ENCODE peak calls at places on chromosomes 11 and 22, in six cellular contexts. I, K, H, V, W and Z are unnamed samples.

GRCh38 chr11:18236664-18237356 is at the start of gene SAA4:
- DNase-seq in I (no peak), K (no peak), V (no peak), W (no peak), H (no peak), Z (no peak)

GRCh38 chr11:18192988-18193387 is 20.4 kb downstream of the MRGPRX4 start:
- DNase-seq in V (no peak), W (no peak), H (no peak), K (no peak), I (peak), Z (no peak)

GRCh38 chr22:46008291-46008690 is 31.3 kb upstream of the WNT7B start:
- DNase-seq in K (no peak), I (no peak), V (no peak), H (no peak), W (no peak), Z (no peak)

GRCh38 chr11:116580828-116581227 is 192.0 kb downstream of the BUD13 start:
- DNase-seq in I (peak), V (no peak), K (no peak), W (no peak), H (no peak), Z (no peak)

GRCh38 chr11:64306876-64307622 is 1.7 kb downstream of the ESRRA start:
- DNase-seq in K (no peak), V (no peak), H (peak), W (no peak), I (no peak), Z (no peak)

GRCh38 chr22:37822079-37822833 is 926 bp upstream of the GALR3 start:
- DNase-seq in I (peak), K (no peak), W (no peak), V (no peak), H (no peak), Z (no peak)

GRCh38 chr11:61019037-61019817 is 47.7 kb downstream of the CD6 start:
- DNase-seq in K (no peak), W (no peak), V (no peak), H (no peak), I (no peak), Z (no peak)

GRCh38 chr11:35367491-35367890 is 51.9 kb downstream of the SLC1A2 start:
- DNase-seq in H (peak), K (no peak), W (no peak), I (no peak), V (no peak), Z (no peak)

GRCh38 chr11:94786264-94787126 is 18.3 kb downstream of the AMOTL1 start:
- DNase-seq in V (no peak), K (no peak), H (peak), W (no peak), I (peak), Z (peak)

GRCh38 chr11:103651341-103651998 is 385.0 kb upstream of the DDI1 start:
- DNase-seq in W (no peak), H (no peak), I (no peak), K (no peak), V (no peak), Z (no peak)

GRCh38 chr11:134971381-134971780 is 559.3 kb upstream of the B3GAT1 start:
- DNase-seq in K (no peak), I (no peak), V (no peak), W (no peak), H (no peak), Z (no peak)

GRCh38 chr11:67301951-67302516 is 1.3 kb upstream of the SSH3 start:
- DNase-seq in H (peak), K (peak), V (no peak), W (no peak), I (peak), Z (no peak)

DNA sequence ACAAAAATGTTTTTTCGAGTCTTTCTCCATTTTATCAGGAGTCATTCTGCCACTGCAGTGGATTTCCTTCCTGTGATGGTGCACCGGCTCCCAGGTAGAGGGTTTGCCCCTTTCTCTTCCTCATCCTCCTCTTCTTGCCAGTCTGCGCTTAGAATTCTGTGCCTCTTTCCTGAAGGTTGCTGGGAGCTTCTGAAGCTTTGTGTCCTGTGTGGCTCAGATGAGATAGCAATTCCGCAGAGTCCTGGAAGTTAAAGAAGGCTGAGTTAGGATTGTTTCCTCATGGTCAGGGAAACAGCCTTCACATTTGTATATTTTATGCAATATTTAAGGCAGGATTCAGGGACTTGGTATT is 260 bp downstream of the BCO2 start:
- DNase-seq in K (no peak), I (no peak), W (no peak), V (no peak), H (no peak), Z (no peak)
- H3K4me3 ChIP-seq in K (no peak), I (peak), W (peak), V (peak), H (peak), Z (no peak)

GRCh38 chr11:62542111-62542745 is 4.4 kb downstream of the AHNAK start:
- DNase-seq in H (no peak), V (no peak), I (no peak), K (no peak), W (no peak), Z (no peak)
- H3K4me3 ChIP-seq in H (no peak), V (peak), I (peak), K (peak), W (peak), Z (no peak)

GRCh38 chr11:70604221-70604620 is 205.9 kb downstream of the CTTN start:
- DNase-seq in W (no peak), V (no peak), I (no peak), K (no peak), H (no peak), Z (no peak)
- H3K4me3 ChIP-seq in W (no peak), V (no peak), I (no peak), K (no peak), H (no peak), Z (no peak)

GRCh38 chr11:45804806-45805304 is at the start of gene SLC35C1:
- DNase-seq in H (peak), W (peak), I (peak), K (peak), V (peak), Z (peak)

GRCh38 chr11:45807792-45808238 is 2.9 kb downstream of the SLC35C1 start:
- DNase-seq in V (no peak), K (no peak), W (no peak), I (no peak), H (no peak), Z (no peak)

GRCh38 chr11:45806937-45807791 is 2.2 kb downstream of the SLC35C1 start:
- DNase-seq in V (no peak), H (no peak), W (no peak), K (no peak), I (no peak), Z (no peak)

GRCh38 chr11:45805305-45806071 is 539 bp downstream of the SLC35C1 start:
- DNase-seq in K (no peak), V (no peak), H (peak), W (peak), I (peak), Z (no peak)

GRCh38 chr11:45806072-45806933 is 1.4 kb downstream of the SLC35C1 start:
- DNase-seq in H (no peak), I (no peak), V (no peak), K (no peak), W (no peak), Z (no peak)
- H3K4me3 ChIP-seq in H (peak), I (peak), V (peak), K (peak), W (peak), Z (peak)

GRCh38 chr11:122155001-122155400 is 39.0 kb upstream of the BLID start:
- DNase-seq in K (no peak), H (no peak), W (no peak), V (no peak), I (no peak), Z (no peak)
- H3K4me3 ChIP-seq in K (no peak), H (no peak), W (peak), V (no peak), I (no peak), Z (no peak)

GRCh38 chr11:2302844-2303626 is 1.2 kb downstream of the TSPAN32 start:
- DNase-seq in V (no peak), I (no peak), H (no peak), W (no peak), K (no peak), Z (no peak)
- H3K4me3 ChIP-seq in V (peak), I (no peak), H (no peak), W (no peak), K (peak), Z (no peak)

GRCh38 chr22:21857501-21857914 is 9.9 kb downstream of the MAPK1 start:
- DNase-seq in H (no peak), K (no peak), I (no peak), W (no peak), V (no peak), Z (no peak)
- H3K4me3 ChIP-seq in H (no peak), K (no peak), I (no peak), W (no peak), V (no peak), Z (no peak)

GRCh38 chr11:3195251-3196160 is 23.1 kb downstream of the MRGPRG start:
- DNase-seq in W (no peak), K (peak), H (peak), I (peak), V (no peak), Z (no peak)
- H3K4me3 ChIP-seq in W (no peak), K (no peak), H (no peak), I (no peak), V (no peak), Z (no peak)

DNA sequence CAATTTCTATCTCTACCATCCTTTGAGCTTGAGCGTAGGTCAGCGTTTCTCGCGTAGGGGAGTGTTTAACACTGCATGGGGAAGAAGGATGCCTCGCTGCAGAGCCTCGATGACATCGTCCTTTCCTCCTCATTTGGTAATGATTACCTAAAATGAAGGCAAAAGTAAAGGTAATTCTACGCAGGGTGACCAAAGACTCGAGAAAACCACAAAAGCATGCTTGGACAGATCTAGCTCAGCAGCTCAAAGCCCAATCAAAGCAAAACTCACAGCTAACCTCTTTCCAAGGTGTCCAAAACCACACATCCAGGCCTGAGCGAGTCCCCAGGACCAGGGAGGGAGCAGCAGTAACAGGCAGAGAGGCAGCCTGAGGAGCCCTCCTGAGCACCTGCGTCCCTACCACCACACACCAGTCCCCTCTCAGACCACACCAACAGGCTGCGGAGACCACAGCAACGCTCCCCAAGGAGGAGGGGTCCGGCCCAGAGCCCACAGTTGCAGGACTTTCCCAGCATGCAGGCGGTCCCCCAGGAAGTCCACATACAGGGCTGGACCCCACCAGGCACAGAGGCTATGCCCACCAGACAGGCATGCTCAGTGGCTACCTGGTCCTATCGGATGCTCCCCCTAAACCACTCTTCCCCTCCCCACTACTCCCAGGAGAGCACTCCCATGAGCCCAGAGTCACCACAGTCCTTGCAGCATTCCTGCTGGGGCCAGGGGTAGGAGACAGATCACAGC is 3.3 kb downstream of the BRD1 start:
- DNase-seq in K (no peak), H (no peak), V (no peak), W (no peak), I (no peak), Z (no peak)
- H3K4me3 ChIP-seq in K (no peak), H (no peak), V (no peak), W (no peak), I (no peak), Z (no peak)

GRCh38 chr11:44351898-44352498 is 42.1 kb upstream of the ALX4 start:
- DNase-seq in V (no peak), H (no peak), W (no peak), K (no peak), I (peak), Z (peak)

GRCh38 chr11:44348114-44348513 is 38.2 kb upstream of the ALX4 start:
- DNase-seq in K (no peak), V (no peak), I (no peak), W (no peak), H (no peak), Z (no peak)

GRCh38 chr11:44349328-44349727 is 39.4 kb upstream of the ALX4 start:
- DNase-seq in H (no peak), K (no peak), W (no peak), V (no peak), I (no peak), Z (no peak)

GRCh38 chr11:44348721-44349120 is 38.8 kb upstream of the ALX4 start:
- DNase-seq in H (no peak), V (no peak), I (no peak), K (no peak), W (no peak), Z (no peak)

GRCh38 chr11:44351006-44351660 is 41.2 kb upstream of the ALX4 start:
- DNase-seq in I (no peak), H (no peak), V (no peak), K (no peak), W (no peak), Z (no peak)
- H3K4me3 ChIP-seq in I (no peak), H (no peak), V (no peak), K (no peak), W (no peak), Z (no peak)